ENCODE peak calls at places on chromosomes 11 and 22, in six cellular contexts. D is type B pancreatic cell, Q is uterus, H is cardiac muscle cell, Y is Caco-2, T is neural crest cell. N is an unnamed sample.

GRCh38 chr11:76721755-76722677 is 51.5 kb upstream of the LRRC32 start:
- DNase-seq in D (peak; percentile 87), Q (peak; percentile 87), T (peak; percentile 89), Y (peak; percentile 91), H (peak; percentile 89), N (peak; percentile 56)

GRCh38 chr22:46986788-46987187 is 224.3 kb downstream of the TBC1D22A start:
- DNase-seq in Q (no peak), T (no peak), Y (no peak), D (no peak), H (no peak), N (no peak)

GRCh38 chr22:47209077-47209514 is 446.6 kb downstream of the TBC1D22A start:
- DNase-seq in D (peak; percentile 55), H (no peak), T (no peak), Q (no peak), Y (no peak), N (no peak)

GRCh38 chr11:71991494-71991893 is 7.2 kb upstream of the IL18BP start:
- DNase-seq in Y (no peak), Q (no peak), H (no peak), D (no peak), T (no peak), N (no peak)

GRCh38 chr11:34238533-34238932 is 119.3 kb downstream of the ABTB2 start:
- DNase-seq in Q (no peak), D (no peak), H (no peak), T (no peak), Y (no peak), N (no peak)

GRCh38 chr22:30294830-30295229 is 5.5 kb upstream of the CASTOR1 start:
- DNase-seq in D (no peak), H (no peak), Q (no peak), Y (no peak), T (no peak), N (no peak)

GRCh38 chr11:86483591-86484163 is 109.0 kb downstream of the CCDC81 start:
- DNase-seq in T (no peak), Q (peak; percentile 34), H (no peak), Y (no peak), D (no peak), N (no peak)

GRCh38 chr11:34492806-34493414 is 20.7 kb downstream of the ELF5 start:
- DNase-seq in H (peak; percentile 81), Y (peak; percentile 60), D (no peak), T (peak; percentile 72), Q (peak; percentile 44), N (peak; percentile 22)

GRCh38 chr11:83088965-83089364 is 17.3 kb upstream of the RAB30 start:
- DNase-seq in Y (peak; percentile 24), T (no peak), H (no peak), D (no peak), Q (no peak), N (no peak)

GRCh38 chr11:83092488-83093384 is 21.0 kb upstream of the RAB30 start:
- DNase-seq in Y (peak; percentile 95), T (no peak), Q (no peak), D (no peak), H (no peak), N (no peak)

GRCh38 chr11:83087035-83087434 is 15.3 kb upstream of the RAB30 start:
- DNase-seq in T (no peak), Q (no peak), Y (peak; percentile 28), H (no peak), D (no peak), N (no peak)
- TF ChIP-seq CTCF in T (peak; percentile 46), Q (peak; percentile 13), Y (peak; percentile 61), H (peak; percentile 7), D (peak; percentile 47), N (no peak)

DNA sequence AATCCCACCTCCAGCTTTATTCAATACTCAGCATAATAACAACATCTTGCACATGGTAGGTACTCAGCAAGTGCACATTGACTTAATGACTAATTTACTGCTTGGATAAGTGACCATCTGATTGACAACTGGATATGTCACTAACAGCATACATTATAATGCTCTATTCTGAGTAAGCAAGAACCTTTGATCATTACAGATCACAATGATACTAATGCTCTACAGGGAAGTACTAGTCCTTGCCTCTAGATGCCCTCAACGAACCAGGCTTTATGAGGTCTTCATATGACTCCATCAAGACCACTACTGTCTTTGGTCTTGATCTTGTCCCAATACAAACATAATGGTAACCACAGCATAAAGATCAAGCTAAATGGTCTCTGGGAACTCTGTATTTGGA is 167.6 kb upstream of the MTMR2 start:
- DNase-seq in T (no peak), Q (no peak), H (no peak), Y (no peak), D (no peak), N (no peak)
- TF ChIP-seq CTCF in T (no peak), Q (no peak), H (no peak), Y (peak; percentile 25), D (no peak), N (no peak)

GRCh38 chr11:110249066-110249465 is 47.3 kb downstream of the RDX start:
- DNase-seq in Q (no peak), D (no peak), H (no peak), Y (no peak), T (no peak), N (no peak)
- TF ChIP-seq CTCF in Q (no peak), D (peak; percentile 21), H (peak; percentile 37), Y (peak; percentile 45), T (peak; percentile 53), N (peak; percentile 17)

GRCh38 chr11:113581713-113582112 is 106.5 kb upstream of the DRD2 start:
- DNase-seq in Q (no peak), H (no peak), D (no peak), T (no peak), Y (no peak), N (no peak)

GRCh38 chr11:113584371-113584770 is 109.2 kb upstream of the DRD2 start:
- DNase-seq in Y (no peak), H (no peak), Q (no peak), T (no peak), D (no peak), N (no peak)

GRCh38 chr11:113591122-113591521 is 115.0 kb downstream of the TMPRSS5 start:
- DNase-seq in Y (no peak), D (no peak), H (peak; percentile 49), Q (no peak), T (no peak), N (no peak)

DNA sequence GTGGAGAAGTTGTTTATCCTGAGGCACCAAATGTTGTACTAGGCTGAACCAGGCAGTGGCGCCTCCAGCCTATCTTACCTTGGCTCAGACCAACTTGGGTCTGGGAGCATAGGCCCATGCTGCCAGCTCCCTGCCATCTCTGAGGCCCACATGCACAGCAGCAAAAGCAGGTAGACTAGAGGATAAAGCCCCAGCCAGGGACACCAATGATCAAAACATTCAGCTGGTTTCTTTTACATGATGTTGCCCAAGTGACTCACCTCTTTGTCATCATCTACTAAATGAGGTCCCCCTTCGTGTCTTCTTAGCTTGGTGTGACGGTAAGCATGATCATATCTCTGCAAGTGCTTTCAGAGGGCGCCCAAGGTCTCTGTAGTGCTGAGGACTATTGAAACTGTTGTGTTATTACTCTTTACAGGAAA is 112.1 kb upstream of the DRD2 start:
- DNase-seq in D (no peak), Q (no peak), Y (no peak), T (no peak), H (no peak), N (no peak)
- TF ChIP-seq CTCF in D (no peak), Q (no peak), Y (no peak), T (no peak), H (no peak), N (no peak)

GRCh38 chr22:38089474-38089851 is 5.5 kb upstream of the SLC16A8 start:
- DNase-seq in D (no peak), T (no peak), Q (no peak), Y (no peak), H (no peak), N (no peak)
- TF ChIP-seq CTCF in D (no peak), T (no peak), Q (no peak), Y (no peak), H (no peak), N (no peak)

GRCh38 chr11:57290288-57290687 is 34.5 kb downstream of the TNKS1BP1 start:
- DNase-seq in H (no peak), D (no peak), Y (no peak), T (no peak), Q (no peak), N (no peak)
- TF ChIP-seq CTCF in H (no peak), D (no peak), Y (no peak), T (no peak), Q (no peak), N (no peak)

DNA sequence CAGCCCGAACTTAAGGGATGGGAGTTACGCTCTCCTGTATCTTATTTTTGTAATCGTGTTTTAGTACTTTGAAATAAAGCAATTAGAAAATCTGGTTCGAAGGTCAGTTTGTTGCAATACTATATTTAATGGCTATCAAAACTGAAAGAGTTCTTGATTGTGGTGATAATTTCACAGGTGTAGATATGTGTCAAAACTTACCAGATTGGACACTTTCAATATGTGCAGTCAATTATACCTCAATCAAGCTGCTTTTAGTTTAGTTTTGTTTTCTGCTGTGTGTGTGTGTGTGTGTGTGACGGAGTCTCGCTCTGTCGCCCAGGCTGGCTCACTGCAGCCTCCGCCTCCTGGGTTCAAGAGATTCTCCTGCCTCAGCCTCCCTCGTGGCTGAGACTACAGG is 10.7 kb upstream of the ST14 start:
- DNase-seq in D (no peak), H (no peak), Y (no peak), Q (no peak), T (no peak), N (no peak)
- TF ChIP-seq CTCF in D (no peak), H (no peak), Y (no peak), Q (no peak), T (no peak), N (no peak)

GRCh38 chr11:1870721-1871466 is 18.0 kb downstream of the LSP1 start:
- DNase-seq in Q (no peak), T (no peak), Y (no peak), D (no peak), H (no peak), N (no peak)

GRCh38 chr11:1868056-1868635 is 15.3 kb downstream of the LSP1 start:
- DNase-seq in Y (no peak), T (no peak), Q (no peak), H (no peak), D (no peak), N (no peak)

GRCh38 chr11:1868636-1869291 is 15.9 kb downstream of the LSP1 start:
- DNase-seq in D (no peak), Y (no peak), T (no peak), H (no peak), Q (no peak), N (no peak)

GRCh38 chr11:1870326-1870696 is 17.4 kb downstream of the LSP1 start:
- DNase-seq in Q (no peak), H (no peak), D (no peak), T (no peak), Y (no peak), N (no peak)

GRCh38 chr11:1869427-1870325 is 16.8 kb downstream of the LSP1 start:
- DNase-seq in H (no peak), D (no peak), Y (peak; percentile 45), T (no peak), Q (peak; percentile 64), N (no peak)
- TF ChIP-seq CTCF in H (peak; percentile 24), D (peak; percentile 44), Y (no peak), T (no peak), Q (no peak), N (peak; percentile 60)

DNA sequence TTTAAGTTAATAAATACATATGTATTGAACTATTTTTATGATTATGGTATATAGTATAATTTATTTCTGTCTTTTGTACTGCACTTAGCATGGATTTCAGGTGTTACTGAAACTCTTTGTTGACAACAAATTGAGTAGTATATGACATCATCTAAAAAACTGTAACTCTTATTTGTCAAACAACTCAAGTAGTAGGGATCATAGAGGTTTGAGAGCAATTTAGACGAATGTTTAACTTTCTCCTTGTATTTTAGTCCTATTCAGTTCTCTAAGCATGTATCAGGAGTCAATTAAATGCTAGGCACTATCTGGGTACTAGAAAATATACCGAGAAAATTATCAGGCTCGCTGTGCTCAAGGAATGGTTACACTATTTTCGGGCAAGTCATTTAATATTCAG is 595.2 kb downstream of the METTL15 start:
- DNase-seq in Y (no peak), H (no peak), D (no peak), Q (no peak), T (no peak), N (no peak)
- TF ChIP-seq CTCF in Y (no peak), H (no peak), D (no peak), Q (no peak), T (no peak), N (no peak)